ENCODE peak calls at places on chromosomes 3 and 15, in seven cellular contexts. Z, H, B, G, Y, S and F are unnamed samples.

GRCh38 chr3:171248426-171249115 is 211.6 kb downstream of the TNIK start:
- DNase-seq in Z (no peak), B (no peak), G (no peak), S (no peak), Y (no peak), H (no peak), F (no peak)

GRCh38 chr3:34934660-34935059 is 704.7 kb upstream of the ARPP21 start:
- DNase-seq in S (no peak), H (no peak), Y (no peak), Z (no peak), B (no peak), G (no peak), F (no peak)

GRCh38 chr15:83178869-83179325 is 28.7 kb downstream of the HDGFL3 start:
- DNase-seq in S (no peak), Z (no peak), H (no peak), B (no peak), G (no peak), Y (no peak), F (no peak)

GRCh38 chr3:143601738-143602480 is 246.4 kb downstream of the SLC9A9 start:
- DNase-seq in Z (no peak), G (no peak), B (peak; percentile 27), S (no peak), H (peak; percentile 77), Y (no peak), F (no peak)

GRCh38 chr3:108088146-108088545 is 2.7 kb downstream of the CD47 start:
- DNase-seq in Y (no peak), B (no peak), Z (no peak), S (no peak), G (no peak), H (no peak), F (no peak)

GRCh38 chr3:143445118-143445517 is 325.5 kb downstream of the CHST2 start:
- DNase-seq in H (no peak), B (no peak), S (peak; percentile 43), Z (no peak), G (no peak), Y (no peak), F (no peak)

GRCh38 chr3:124761250-124761796 is 31.1 kb downstream of the UMPS start:
- DNase-seq in G (peak; percentile 90), H (peak; percentile 96), Z (peak; percentile 68), Y (peak; percentile 66), S (peak; percentile 49), B (peak; percentile 90), F (peak; percentile 90)

GRCh38 chr15:76320012-76320411 is 8.7 kb upstream of the ETFA start:
- DNase-seq in H (no peak), B (no peak), S (no peak), G (no peak), Z (no peak), Y (no peak), F (no peak)

GRCh38 chr3:9214599-9214998 is 34.8 kb downstream of the SRGAP3 start:
- DNase-seq in Z (no peak), B (no peak), S (no peak), Y (no peak), H (no peak), G (no peak), F (no peak)

GRCh38 chr3:127820221-127820870 is 2.0 kb downstream of the MGLL start:
- DNase-seq in G (no peak), S (peak; percentile 41), Y (no peak), H (no peak), B (no peak), Z (no peak), F (no peak)

GRCh38 chr15:99019558-99020540 is 12.3 kb upstream of the PGPEP1L start:
- DNase-seq in B (no peak), H (no peak), S (no peak), Y (peak; percentile 21), G (no peak), Z (no peak), F (no peak)

GRCh38 chr3:182636646-182637045 is 156.7 kb upstream of the ATP11B start:
- DNase-seq in S (no peak), B (no peak), H (no peak), G (no peak), Z (no peak), Y (no peak), F (no peak)

GRCh38 chr3:44055951-44056350 is 185.7 kb upstream of the TOPAZ1 start:
- DNase-seq in S (no peak), G (no peak), H (no peak), B (no peak), Y (no peak), Z (no peak), F (no peak)

GRCh38 chr15:27412413-27412812 is 441.4 kb downstream of the GABRG3 start:
- DNase-seq in G (no peak), H (no peak), Y (no peak), Z (no peak), B (no peak), S (no peak), F (no peak)

GRCh38 chr3:170868577-170869239 is 1.3 kb downstream of the RPL22L1 start:
- DNase-seq in H (no peak), B (no peak), G (peak; percentile 28), Z (no peak), S (no peak), Y (no peak), F (no peak)

GRCh38 chr15:52788099-52788986 is 1.8 kb downstream of the ONECUT1 start:
- DNase-seq in H (no peak), B (no peak), Y (no peak), Z (no peak), S (no peak), G (no peak), F (no peak)

GRCh38 chr3:10516835-10517465 is 11.6 kb upstream of the ATP2B2 start:
- DNase-seq in S (no peak), H (peak; percentile 46), Y (no peak), G (no peak), Z (no peak), B (no peak), F (no peak)

GRCh38 chr15:49693491-49693890 is 72.6 kb downstream of the DTWD1 start:
- DNase-seq in G (no peak), S (no peak), B (no peak), H (no peak), Z (no peak), Y (no peak), F (no peak)

DNA sequence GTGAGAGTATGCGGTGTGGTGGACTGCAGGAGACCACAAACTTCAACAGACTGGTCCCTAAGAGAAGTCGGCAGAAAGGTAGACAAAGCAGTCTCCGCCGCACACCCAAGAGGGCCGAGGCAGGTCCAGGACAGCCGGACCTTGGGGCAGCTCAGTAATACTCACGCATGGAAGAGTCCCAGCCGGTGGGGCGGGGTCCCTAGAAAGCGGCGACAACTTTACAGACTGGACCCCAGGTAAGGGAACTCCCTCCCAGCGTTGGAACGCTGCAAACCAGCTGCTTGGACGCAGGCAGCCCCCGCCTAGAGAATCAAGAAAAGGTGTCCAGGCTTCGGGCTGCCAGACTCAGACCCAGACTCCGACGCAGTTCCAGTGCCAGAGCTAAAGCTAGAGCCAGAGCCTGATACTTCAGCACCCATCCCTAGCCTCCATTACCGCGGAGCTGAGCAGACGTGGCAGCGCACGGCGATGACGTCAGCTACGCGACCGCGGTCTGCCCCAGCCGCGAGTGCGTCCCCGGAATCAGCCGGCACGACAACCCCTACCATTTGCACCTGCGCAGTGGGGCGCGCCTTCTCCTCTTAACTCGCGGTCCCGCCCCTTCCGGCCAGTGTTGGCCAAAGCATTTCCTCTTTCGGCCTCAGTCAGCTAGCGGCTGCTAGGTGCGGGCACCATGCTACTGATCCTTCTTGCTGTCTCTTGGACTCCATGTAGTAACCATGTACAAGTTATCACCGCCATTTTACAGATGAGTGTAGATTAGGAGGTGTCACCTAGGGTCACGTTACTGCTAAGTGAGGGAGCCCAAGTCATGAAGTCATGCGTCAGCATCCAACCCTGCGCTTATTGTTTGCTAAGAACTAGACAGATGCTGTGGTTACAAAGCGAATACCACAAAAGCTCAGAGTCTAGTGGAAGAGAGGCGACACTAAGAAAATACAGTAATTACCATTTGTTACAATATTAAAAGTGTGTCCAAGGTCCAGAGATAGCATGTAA is at the start of gene TMEM39A:
- DNase-seq in G (peak; percentile 100), Y (peak; percentile 97), H (peak; percentile 100), Z (peak; percentile 98), B (peak; percentile 100), S (peak; percentile 96), F (peak; percentile 100)
- TF ChIP-seq EP300 in G (no peak), Y (no peak), H (no peak), Z (no peak), B (no peak), S (peak; percentile 10), F (peak; percentile 95)

GRCh38 chr3:13479582-13480339 is at the start of gene HDAC11:
- DNase-seq in B (peak; percentile 99), Z (peak; percentile 99), S (peak; percentile 81), G (peak; percentile 100), H (peak; percentile 99), Y (peak; percentile 94), F (peak; percentile 97)
- TF ChIP-seq POLR2A in B (no peak), Z (peak; percentile 51), S (peak; percentile 87), G (peak; percentile 74), H (peak; percentile 89), Y (no peak), F (peak; percentile 77)

GRCh38 chr15:57647071-57647790 is 55.5 kb downstream of the MYZAP start:
- DNase-seq in H (no peak), Z (no peak), G (no peak), S (no peak), Y (no peak), B (no peak), F (no peak)

GRCh38 chr15:57646057-57646456 is 54.4 kb downstream of the MYZAP start:
- DNase-seq in Y (no peak), B (no peak), H (no peak), Z (no peak), S (no peak), G (no peak), F (no peak)

GRCh38 chr15:57649138-57649537 is 57.4 kb upstream of the POLR2M start:
- DNase-seq in H (no peak), Z (no peak), S (no peak), B (no peak), G (no peak), Y (no peak), F (no peak)

GRCh38 chr15:57651445-57651844 is 55.1 kb upstream of the POLR2M start:
- DNase-seq in B (no peak), S (no peak), H (no peak), G (no peak), Y (no peak), Z (no peak), F (no peak)

DNA sequence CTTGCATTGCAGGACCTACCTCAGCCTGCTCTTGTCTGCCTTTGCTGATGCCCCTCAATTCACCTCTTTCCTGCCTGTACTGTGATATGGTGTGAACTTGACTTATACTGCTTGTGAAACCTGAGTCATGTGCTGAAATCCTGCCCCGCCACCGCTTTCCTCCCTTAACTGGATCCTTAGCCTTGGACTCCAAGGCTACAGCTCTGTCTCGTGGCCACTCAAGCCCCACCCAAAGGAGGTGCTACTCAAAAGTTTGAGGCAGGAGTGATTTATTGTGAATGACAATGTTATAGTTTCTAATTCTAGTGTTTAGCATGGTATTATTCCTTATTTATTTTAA is 56.1 kb downstream of the MYZAP start:
- DNase-seq in G (peak; percentile 32), Y (no peak), Z (no peak), S (no peak), B (peak; percentile 56), H (no peak), F (no peak)
- TF ChIP-seq EP300 in G (no peak), Y (no peak), Z (no peak), S (no peak), B (no peak), H (no peak), F (no peak)

GRCh38 chr3:196942226-196942914 is at the start of gene NCBP2:
- DNase-seq in Y (peak; percentile 95), H (peak; percentile 99), G (peak; percentile 99), Z (peak; percentile 87), B (peak; percentile 99), S (peak; percentile 95), F (peak; percentile 99)
- TF ChIP-seq POLR2A in Y (no peak), H (peak; percentile 79), G (peak; percentile 61), Z (peak; percentile 67), B (no peak), S (peak; percentile 97), F (peak; percentile 72)